ENCODE peak calls at places on chromosomes 3 and 15, in eight cellular contexts. O is activated naive CD4-positive, alpha-beta T cell treated with anti-CD3 and anti-CD28 coated beads, Interleukin-2, amount 50 U/mL, for 72 hours; I is foreskin keratinocyte; S is CD4-positive, alpha-beta T cell; D is right cardiac atrium; R is sciatic nerve; Z is T-cell; Y is B cell. T is an unnamed sample.

GRCh38 chr3:177905895-177906511 is 630.2 kb upstream of the KCNMB2 start:
- ATAC-seq in R (peak; percentile 92), Z (no peak), Y (no peak), D (peak; percentile 88), O (no peak), S (no peak), I (no peak), T (peak; percentile 87)

GRCh38 chr3:117477214-117477755 is 767.7 kb downstream of the TUSC7 start:
- ATAC-seq in Z (no peak), O (no peak), S (no peak), D (no peak), R (no peak), Y (no peak), I (no peak), T (no peak)

GRCh38 chr3:127732303-127732702 is 59.6 kb downstream of the ABTB1 start:
- ATAC-seq in I (no peak), S (no peak), Y (no peak), Z (no peak), D (no peak), R (no peak), O (no peak), T (no peak)

GRCh38 chr3:128455786-128456748 is 10.6 kb downstream of the DNAJB8 start:
- ATAC-seq in Z (no peak), O (no peak), I (no peak), S (no peak), R (no peak), D (no peak), Y (no peak), T (peak; percentile 48)

GRCh38 chr15:22963546-22964125 is 16.5 kb downstream of the CYFIP1 start:
- ATAC-seq in R (no peak), D (no peak), Z (no peak), Y (no peak), S (no peak), I (no peak), O (no peak), T (no peak)

GRCh38 chr3:122942241-122942640 is 85.3 kb downstream of the SEMA5B start:
- ATAC-seq in S (no peak), O (no peak), D (no peak), I (no peak), Y (no peak), Z (no peak), R (no peak), T (no peak)

GRCh38 chr3:24401090-24401810 is 93.4 kb downstream of the THRB start:
- ATAC-seq in R (peak; percentile 58), Y (no peak), O (no peak), S (no peak), I (no peak), Z (no peak), D (peak; percentile 64), T (no peak)

GRCh38 chr15:64163662-64164362 is 990 bp upstream of the PPIB start:
- ATAC-seq in D (peak; percentile 20), I (no peak), R (peak; percentile 45), Z (no peak), S (no peak), Y (no peak), O (peak; percentile 0), T (peak; percentile 8)

GRCh38 chr3:101271728-101272127 is 48.6 kb downstream of the IMPG2 start:
- ATAC-seq in O (no peak), D (no peak), Y (no peak), S (no peak), I (no peak), R (no peak), Z (no peak), T (no peak)

GRCh38 chr15:29773816-29774215 is 48.5 kb downstream of the TJP1 start:
- ATAC-seq in O (no peak), I (peak; percentile 32), D (no peak), Y (no peak), S (no peak), R (no peak), Z (no peak), T (no peak)

GRCh38 chr3:182527745-182528144 is 265.6 kb upstream of the ATP11B start:
- ATAC-seq in O (no peak), D (no peak), Z (no peak), Y (no peak), R (no peak), S (no peak), I (no peak), T (no peak)

GRCh38 chr3:99929409-99930139 is 111.9 kb downstream of the CMSS1 start:
- ATAC-seq in D (peak; percentile 60), Y (no peak), O (no peak), R (peak; percentile 84), Z (no peak), I (peak; percentile 71), S (no peak), T (peak; percentile 74)

GRCh38 chr3:41033956-41034519 is 165.3 kb upstream of the CTNNB1 start:
- ATAC-seq in D (no peak), Z (no peak), S (no peak), I (no peak), O (no peak), R (no peak), Y (no peak), T (no peak)

GRCh38 chr15:62993066-62993465 is 49.5 kb upstream of the TPM1 start:
- ATAC-seq in Y (no peak), R (no peak), Z (no peak), S (no peak), O (no peak), D (no peak), I (no peak), T (no peak)

GRCh38 chr3:55766753-55767152 is 279.6 kb upstream of the WNT5A start:
- ATAC-seq in I (no peak), Y (no peak), Z (no peak), S (no peak), D (no peak), O (no peak), R (no peak), T (no peak)

GRCh38 chr3:5250467-5251195 is 63.1 kb downstream of the EDEM1 start:
- ATAC-seq in Y (no peak), R (no peak), S (no peak), O (no peak), I (peak; percentile 74), D (no peak), Z (no peak), T (peak; percentile 62)

T was measured in SK-N-SH treated with all-trans-retinoic acid at 6 μM for 48 hours.